ENCODE peak calls at places on chromosomes 16 and 17, in six cellular contexts. R is amygdala; K is ELR; F is thyroid gland; T is stimulated activated CD8-positive, alpha-beta memory T cell treated with anti-CD3 and anti-CD28 coated beads, Interleukin-7, amount 100 ng/mL, for 1 hour; X is A549. U is an unnamed sample.

GRCh38 chr17:76672270-76672851 is 28.8 kb upstream of the ST6GALNAC1 start:
- DNase-seq in K (no peak), F (no peak), T (no peak), R (no peak), X (no peak), U (no peak)

GRCh38 chr17:49280061-49280460 is 49.5 kb upstream of the PHOSPHO1 start:
- DNase-seq in X (no peak), T (no peak), F (no peak), K (no peak), R (no peak), U (no peak)

GRCh38 chr16:11743308-11744074 is 834 bp upstream of the TXNDC11 start:
- DNase-seq in R (no peak), K (peak; percentile 71), T (no peak), F (no peak), X (peak; percentile 38), U (no peak)

GRCh38 chr16:51490866-51491265 is 339.8 kb upstream of the SALL1 start:
- DNase-seq in K (no peak), T (no peak), R (no peak), X (no peak), F (no peak), U (no peak)

GRCh38 chr16:3520398-3520797 is 19.6 kb downstream of the CLUAP1 start:
- DNase-seq in F (no peak), T (no peak), X (no peak), R (no peak), K (no peak), U (no peak)

GRCh38 chr17:61410555-61411089 is 11.0 kb downstream of the TBX2 start:
- DNase-seq in F (peak; percentile 74), R (peak; percentile 15), K (peak; percentile 91), T (peak; percentile 49), X (no peak), U (peak; percentile 72)

GRCh38 chr16:84648595-84649510 is 542 bp downstream of the KLHL36 start:
- DNase-seq in F (peak; percentile 94), R (no peak), T (peak; percentile 6), K (peak; percentile 31), X (peak; percentile 47), U (peak; percentile 19)

GRCh38 chr17:31481783-31482081 is 90.3 kb downstream of the RAB11FIP4 start:
- DNase-seq in X (no peak), R (no peak), K (no peak), F (no peak), T (no peak), U (no peak)

GRCh38 chr16:38941-39892 is 14.2 kb downstream of the POLR3K start:
- DNase-seq in K (no peak), F (no peak), R (no peak), X (no peak), T (no peak), U (no peak)

GRCh38 chr17:7314719-7315569 is at the start of gene GPS2:
- DNase-seq in T (peak; percentile 82), K (peak; percentile 90), F (peak; percentile 94), R (peak; percentile 73), X (peak; percentile 95), U (peak; percentile 92)

GRCh38 chr16:47687694-47688093 is 226.6 kb downstream of the PHKB start:
- DNase-seq in K (peak; percentile 15), T (no peak), R (no peak), F (no peak), X (no peak), U (no peak)

GRCh38 chr17:70290770-70291169 is 121.4 kb downstream of the KCNJ2 start:
- DNase-seq in T (no peak), R (no peak), K (no peak), X (no peak), F (no peak), U (no peak)

U was measured in C1 segment of cervical spinal cord.